ENCODE peak calls at places on chromosomes 4 and X, in four cellular contexts. F, K, D and N are unnamed samples.

GRCh38 chrX:114582698-114583395 is 1.0 kb upstream of the HTR2C start:
- DNase-seq in D (no peak), F (no peak), K (no peak), N (no peak)

GRCh38 chr4:18007625-18008024 is 13.9 kb downstream of the LCORL start:
- DNase-seq in F (no peak), D (no peak), K (no peak), N (no peak)

GRCh38 chr4:162061214-162061613 is 102.6 kb downstream of the FSTL5 start:
- DNase-seq in D (no peak), F (no peak), K (no peak), N (no peak)

GRCh38 chrX:110004210-110004609 is 1.3 kb downstream of the TMEM164 start:
- DNase-seq in D (no peak), F (peak), K (no peak), N (no peak)

GRCh38 chrX:155876704-155877103 is 4.4 kb upstream of the VAMP7 start:
- DNase-seq in F (no peak), K (no peak), D (no peak), N (no peak)

GRCh38 chrX:109049416-109049815 is 313.1 kb upstream of the IRS4 start:
- DNase-seq in D (no peak), F (no peak), K (no peak), N (no peak)

GRCh38 chr4:79772510-79772909 is 300.5 kb downstream of the ANTXR2 start:
- DNase-seq in F (no peak), K (no peak), D (no peak), N (no peak)

GRCh38 chr4:89995824-89996223 is 101.2 kb downstream of the MMRN1 start:
- DNase-seq in F (no peak), D (no peak), K (no peak), N (no peak)

GRCh38 chr4:70505152-70505748 is 13.1 kb upstream of the AMTN start:
- DNase-seq in K (peak), D (peak), F (peak), N (peak)

GRCh38 chr4:180953572-180953971 is 1289.6 kb upstream of the TENM3 start:
- DNase-seq in F (no peak), D (no peak), K (no peak), N (no peak)

GRCh38 chr4:119589165-119589564 is 39.4 kb downstream of the PDE5A start:
- DNase-seq in K (no peak), F (no peak), D (no peak), N (no peak)

GRCh38 chrX:97835969-97836368 is 952.3 kb downstream of the RPA4 start:
- DNase-seq in D (no peak), K (no peak), F (no peak), N (no peak)

GRCh38 chr4:120517966-120518365 is 404.6 kb downstream of the PRDM5 start:
- DNase-seq in K (peak), F (peak), D (peak), N (no peak)

GRCh38 chrX:150051096-150051495 is 112.8 kb upstream of the EOLA2 start:
- DNase-seq in F (no peak), K (no peak), D (no peak), N (no peak)

GRCh38 chr4:80208606-80209005 is 11.3 kb downstream of the PRDM8 start:
- DNase-seq in F (no peak), D (no peak), K (no peak), N (no peak)

GRCh38 chrX:102958794-102959193 is 21.7 kb downstream of the RAB40AL start:
- DNase-seq in D (no peak), K (no peak), F (no peak), N (no peak)

GRCh38 chr4:118740869-118741268 is 55.7 kb downstream of the METTL14 start:
- DNase-seq in D (peak), F (no peak), K (peak), N (no peak)

GRCh38 chr4:116733368-116733767 is 352.0 kb downstream of the TRAM1L1 start:
- DNase-seq in K (no peak), D (no peak), F (no peak), N (no peak)

GRCh38 chr4:173526724-173527102 is 3.3 kb downstream of the HAND2 start:
- DNase-seq in D (no peak), F (no peak), K (no peak), N (no peak)

GRCh38 chr4:89482248-89482647 is 174.6 kb upstream of the GPRIN3 start:
- DNase-seq in D (peak), F (no peak), K (peak), N (no peak)

GRCh38 chr4:40843696-40844095 is 93.9 kb downstream of the NSUN7 start:
- DNase-seq in F (no peak), K (no peak), D (no peak), N (no peak)

GRCh38 chrX:19005909-19006308 is 22.0 kb upstream of the PHKA2 start:
- DNase-seq in D (no peak), F (no peak), K (no peak), N (no peak)

GRCh38 chrX:72101597-72102037 is 30.1 kb downstream of the RTL5 start:
- DNase-seq in D (no peak), F (no peak), K (no peak), N (no peak)

GRCh38 chrX:81202413-81202794 is 502 bp downstream of the SH3BGRL start:
- DNase-seq in D (no peak), F (no peak), K (no peak), N (no peak)

GRCh38 chrX:39950035-39950688 is 147.6 kb downstream of the BCOR start:
- DNase-seq in D (no peak), K (peak), F (no peak), N (no peak)

GRCh38 chr4:186021461-186022167 is 47.3 kb upstream of the TLR3 start:
- DNase-seq in F (peak), K (no peak), D (peak), N (no peak)

GRCh38 chrX:68841251-68842049 is 12.6 kb downstream of the EFNB1 start:
- DNase-seq in K (no peak), F (no peak), D (no peak), N (no peak)

GRCh38 chrX:149274516-149275105 is 230.5 kb downstream of the IDS start:
- DNase-seq in F (no peak), K (no peak), D (no peak), N (no peak)

GRCh38 chrX:106999002-106999975 is 723 bp downstream of the MORC4 start:
- DNase-seq in K (peak), F (peak), D (peak), N (no peak)

GRCh38 chrX:154840856-154841255 is 6.4 kb upstream of the SMIM9 start:
- DNase-seq in K (peak), D (peak), F (no peak), N (no peak)

GRCh38 chrX:262391-262909 is 18.7 kb upstream of the PLCXD1 start:
- DNase-seq in F (no peak), D (peak), K (no peak), N (no peak)

GRCh38 chr4:177225605-177226004 is 84.1 kb upstream of the NEIL3 start:
- DNase-seq in F (no peak), D (no peak), K (no peak), N (no peak)

GRCh38 chr4:177229331-177229730 is 80.3 kb upstream of the NEIL3 start:
- DNase-seq in F (no peak), D (no peak), K (no peak), N (no peak)

GRCh38 chr4:177222776-177223175 is 86.9 kb upstream of the NEIL3 start:
- DNase-seq in K (no peak), D (no peak), F (no peak), N (no peak)

GRCh38 chr4:177227636-177228035 is 82.0 kb upstream of the NEIL3 start:
- DNase-seq in F (no peak), D (no peak), K (no peak), N (no peak)

GRCh38 chr4:177228599-177228998 is 81.1 kb upstream of the NEIL3 start:
- DNase-seq in K (no peak), F (no peak), D (no peak), N (no peak)
- TF ChIP-seq CTCF in K (no peak), F (no peak), D (no peak), N (no peak)

GRCh38 chr4:91734682-91735081 is 569.1 kb upstream of the GRID2 start:
- DNase-seq in F (no peak), K (no peak), D (no peak), N (no peak)
- TF ChIP-seq CTCF in F (no peak), K (no peak), D (no peak), N (no peak)

GRCh38 chr4:8932884-8933283 is 61.2 kb upstream of the HMX1 start:
- DNase-seq in K (no peak), D (no peak), F (no peak), N (no peak)
- TF ChIP-seq CTCF in K (no peak), D (no peak), F (no peak), N (no peak)

DNA sequence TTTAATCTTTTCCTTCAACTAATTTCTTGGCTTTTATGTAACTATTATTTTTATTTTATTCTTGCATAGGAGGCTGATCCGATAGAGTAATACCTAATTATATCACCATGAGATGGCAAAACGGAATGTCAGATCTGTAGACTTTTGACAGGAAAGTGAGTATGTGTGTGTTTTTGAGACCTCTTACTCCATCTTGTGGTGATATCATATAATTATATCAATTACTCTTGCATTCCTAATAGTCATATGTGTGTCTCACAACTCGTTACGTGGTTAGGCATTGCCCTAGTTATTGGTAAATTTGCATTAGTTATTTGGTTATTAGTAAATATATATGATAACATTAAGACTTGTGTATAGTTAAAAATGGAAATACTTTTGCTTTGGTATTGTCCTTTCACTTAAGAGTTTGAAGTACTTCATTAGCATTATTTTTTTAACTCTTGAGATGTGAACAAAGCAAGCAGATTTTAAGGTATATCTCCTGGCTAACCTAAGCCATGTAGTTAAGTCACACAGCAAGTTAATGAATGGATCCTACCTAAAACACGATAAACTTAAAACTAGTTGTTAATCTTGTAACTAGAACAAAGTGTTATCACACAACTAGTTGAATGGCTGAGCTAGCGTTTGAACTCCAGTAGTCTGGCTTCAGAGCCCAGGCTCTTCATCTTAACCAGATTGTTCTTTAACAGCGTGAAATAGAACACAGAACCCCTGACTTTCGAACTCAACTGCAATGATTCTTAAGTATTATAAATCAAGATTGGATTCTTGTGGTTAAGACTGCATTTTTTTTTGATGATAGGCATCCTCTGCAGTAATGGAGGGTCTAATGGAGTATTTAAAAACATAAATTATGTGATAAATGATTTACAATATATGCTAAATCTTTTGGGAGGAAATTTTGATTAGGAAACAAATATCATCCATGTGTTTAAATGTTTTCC is 67.1 kb downstream of the PGRMC2 start:
- DNase-seq in F (no peak), K (peak), D (peak), N (no peak)
- TF ChIP-seq CTCF in F (peak), K (peak), D (peak), N (peak)

GRCh38 chrX:135000516-135000915 is 9.7 kb downstream of the SMIM10 start:
- DNase-seq in K (peak), F (no peak), D (peak), N (no peak)

GRCh38 chrX:134998246-134998645 is 7.5 kb downstream of the SMIM10 start:
- DNase-seq in F (no peak), D (no peak), K (no peak), N (no peak)

GRCh38 chrX:135003876-135004623 is 13.3 kb downstream of the SMIM10 start:
- DNase-seq in K (peak), F (peak), D (peak), N (peak)

GRCh38 chrX:134999469-134999868 is 8.7 kb downstream of the SMIM10 start:
- DNase-seq in K (peak), D (peak), F (no peak), N (no peak)
- TF ChIP-seq CTCF in K (peak), D (peak), F (peak), N (peak)

DNA sequence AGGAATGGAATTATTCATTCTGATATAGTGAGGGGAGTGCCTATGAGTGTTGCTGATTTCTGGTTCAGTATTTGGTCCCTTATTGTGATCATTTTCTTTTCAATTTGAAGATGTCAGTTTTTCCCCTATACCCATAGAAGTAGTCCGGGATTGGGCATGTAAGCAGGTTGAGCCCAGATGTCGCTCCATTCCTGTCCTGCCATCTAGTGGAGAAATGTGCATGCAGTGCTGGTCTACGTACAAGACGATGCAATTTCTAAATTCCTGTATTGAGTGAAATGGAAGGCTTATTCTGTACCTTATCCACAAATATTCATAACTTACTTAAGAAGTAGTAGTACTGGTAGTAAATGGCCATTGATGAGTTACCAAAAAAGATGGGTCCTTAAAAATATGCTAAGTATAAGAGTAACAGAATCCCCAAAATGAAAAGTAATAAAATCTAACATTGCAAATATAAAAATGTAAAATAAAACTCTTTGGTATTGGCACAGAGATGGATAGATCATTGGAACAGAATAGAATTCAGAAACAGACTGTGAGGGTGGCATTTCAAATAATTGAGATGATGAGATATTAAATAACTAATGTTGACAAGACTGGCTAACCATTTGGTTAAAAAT is 60.9 kb downstream of the UGT8 start:
- DNase-seq in F (peak), K (peak), D (peak), N (peak)
- TF ChIP-seq CTCF in F (peak), K (peak), D (peak), N (peak)

GRCh38 chr4:3791256-3791655 is 25.1 kb downstream of the ADRA2C start:
- DNase-seq in D (no peak), K (no peak), F (no peak), N (no peak)

GRCh38 chr4:3790006-3790561 is 23.9 kb downstream of the ADRA2C start:
- DNase-seq in K (no peak), D (no peak), F (no peak), N (no peak)

GRCh38 chr4:3793545-3793944 is 27.4 kb downstream of the ADRA2C start:
- DNase-seq in F (no peak), K (no peak), D (no peak), N (no peak)

GRCh38 chr4:3792813-3793212 is 26.6 kb downstream of the ADRA2C start:
- DNase-seq in K (no peak), F (no peak), D (peak), N (no peak)

DNA sequence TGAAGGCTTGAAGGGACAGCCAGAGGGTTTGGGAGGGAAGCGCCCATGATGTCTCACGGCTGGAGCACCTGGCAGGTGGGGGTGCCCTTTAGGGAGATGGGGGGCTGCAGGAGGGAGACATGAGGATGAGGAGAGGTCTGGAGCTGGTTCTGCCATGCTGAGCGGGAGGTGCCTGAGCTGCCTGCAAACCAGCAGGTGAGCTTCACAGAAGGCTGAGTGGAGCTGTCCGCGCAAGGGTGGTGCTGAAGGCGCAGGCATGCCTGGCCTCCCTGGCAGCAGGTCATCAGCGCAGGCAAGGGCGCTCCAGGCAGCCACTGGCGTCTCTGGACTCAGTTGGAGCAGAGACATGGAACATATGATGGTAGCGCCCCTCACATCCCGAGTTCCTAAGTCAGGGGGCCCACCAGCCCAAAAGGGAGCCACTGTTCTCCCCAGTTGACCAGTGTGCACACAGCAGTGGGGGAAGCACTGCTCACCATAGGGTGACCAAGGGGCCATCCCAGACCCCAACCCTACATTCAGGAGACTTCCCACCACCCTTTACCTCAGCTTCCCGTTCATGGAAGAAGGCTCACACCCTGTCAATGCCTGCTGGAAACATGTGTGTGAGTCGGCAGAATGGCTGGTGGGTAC is 25.8 kb downstream of the ADRA2C start:
- DNase-seq in F (peak), D (no peak), K (peak), N (peak)
- TF ChIP-seq CTCF in F (no peak), D (no peak), K (no peak), N (no peak)

GRCh38 chrX:47030339-47030738 is 47.9 kb upstream of the RGN start:
- DNase-seq in K (peak), F (peak), D (peak), N (no peak)
- TF ChIP-seq CTCF in K (peak), F (peak), D (peak), N (peak)